ENCODE peak calls at places on chromosomes 11 and 22, in six cellular contexts. A is body of pancreas, F is A673, Y is K562, X is HCT116, N is OCI-LY7. B is an unnamed sample. For H3K4me1, the result is how much of the 10 kb centered on the place peaks cover.

GRCh38 chr11:90911192-90911591 is 688.3 kb upstream of the CHORDC1 start:
- DNase-seq in A (no peak), F (no peak), Y (no peak), X (no peak), N (no peak), B (no peak)

GRCh38 chr22:38740116-38740723 is 15.6 kb downstream of the SUN2 start:
- DNase-seq in A (no peak), F (no peak), Y (no peak), X (no peak), N (no peak), B (no peak)

GRCh38 chr11:118437736-118438125 is 1.4 kb downstream of the KMT2A start:
- DNase-seq in A (peak), F (peak), Y (peak), X (no peak), N (peak), B (no peak)

GRCh38 chr22:39625554-39626537 is 55.3 kb downstream of the CACNA1I start:
- DNase-seq in A (no peak), F (no peak), Y (peak), X (no peak), N (no peak), B (no peak)

GRCh38 chr22:33650244-33650643 is 270.0 kb downstream of the LARGE1 start:
- DNase-seq in A (no peak), F (no peak), Y (no peak), X (no peak), N (no peak), B (no peak)

GRCh38 chr11:3665336-3666022 is 5.7 kb downstream of the CHRNA10 start:
- DNase-seq in A (no peak), F (no peak), Y (no peak), X (no peak), N (no peak), B (no peak)

GRCh38 chr11:70398834-70399680 is 728 bp downstream of the CTTN start:
- DNase-seq in A (peak), F (no peak), Y (no peak), X (no peak), N (peak), B (no peak)

GRCh38 chr11:92227233-92227593 is 2.6 kb downstream of the FAT3 start:
- DNase-seq in A (no peak), F (peak), Y (no peak), X (no peak), N (no peak), B (no peak)

GRCh38 chr11:3000032-3000961 is 8.2 kb upstream of the NAP1L4 start:
- DNase-seq in A (peak), F (peak), Y (no peak), X (no peak), N (no peak), B (no peak)

GRCh38 chr11:134126197-134126822 is 57.4 kb downstream of the JAM3 start:
- DNase-seq in A (no peak), F (no peak), Y (no peak), X (no peak), N (no peak), B (no peak)

GRCh38 chr11:104570088-104570701 is 328.1 kb downstream of the CASP12 start:
- DNase-seq in A (no peak), F (no peak), Y (no peak), X (no peak), N (no peak), B (no peak)

GRCh38 chr11:127411283-127411682 is 410.7 kb upstream of the KIRREL3 start:
- DNase-seq in A (no peak), F (no peak), Y (no peak), X (no peak), N (no peak), B (no peak)

GRCh38 chr11:37786214-37786755 is 1188.2 kb upstream of the RAG2 start:
- DNase-seq in A (no peak), F (no peak), Y (no peak), X (no peak), N (no peak), B (no peak)

GRCh38 chr11:18739684-18740083 is 13.7 kb upstream of the IGSF22 start:
- DNase-seq in A (no peak), F (no peak), Y (peak), X (no peak), N (no peak), B (no peak)

GRCh38 chr11:121153472-121153871 is 52.4 kb downstream of the TECTA start:
- DNase-seq in A (no peak), F (no peak), Y (no peak), X (no peak), N (no peak), B (no peak)

GRCh38 chr11:83680351-83680750 is 394.2 kb upstream of the CCDC90B start:
- DNase-seq in A (no peak), F (peak), Y (no peak), X (no peak), N (no peak), B (no peak)

GRCh38 chr11:120061036-120061760 is 76.7 kb downstream of the TRIM29 start:
- DNase-seq in A (no peak), F (no peak), Y (no peak), X (no peak), N (no peak), B (no peak)

DNA sequence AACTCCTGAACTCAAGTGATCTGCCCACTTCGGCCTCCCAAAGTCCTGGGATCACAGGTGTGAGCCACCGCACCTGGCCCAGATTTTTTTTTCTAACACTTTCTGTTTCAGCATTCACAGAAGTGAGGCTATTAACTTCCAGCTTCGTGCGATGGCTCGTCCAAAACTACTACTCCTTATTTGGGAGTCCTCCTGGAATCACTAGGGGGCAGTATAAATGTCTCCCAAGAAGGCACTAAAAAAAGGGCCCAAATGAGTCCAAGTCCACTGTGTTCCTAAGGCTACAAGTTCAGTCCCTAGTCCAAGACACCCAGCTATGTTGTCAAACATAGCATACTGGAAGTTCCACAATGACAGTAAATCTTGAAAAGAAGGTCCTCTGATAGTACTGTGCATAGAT is 63.2 kb upstream of the BIRC3 start:
- DNase-seq in A (no peak), F (peak), Y (peak), X (peak), N (peak), B (no peak)
- TF ChIP-seq CTCF in A (peak), F (peak), Y (peak), X (peak), N (peak), B (no peak)

DNA sequence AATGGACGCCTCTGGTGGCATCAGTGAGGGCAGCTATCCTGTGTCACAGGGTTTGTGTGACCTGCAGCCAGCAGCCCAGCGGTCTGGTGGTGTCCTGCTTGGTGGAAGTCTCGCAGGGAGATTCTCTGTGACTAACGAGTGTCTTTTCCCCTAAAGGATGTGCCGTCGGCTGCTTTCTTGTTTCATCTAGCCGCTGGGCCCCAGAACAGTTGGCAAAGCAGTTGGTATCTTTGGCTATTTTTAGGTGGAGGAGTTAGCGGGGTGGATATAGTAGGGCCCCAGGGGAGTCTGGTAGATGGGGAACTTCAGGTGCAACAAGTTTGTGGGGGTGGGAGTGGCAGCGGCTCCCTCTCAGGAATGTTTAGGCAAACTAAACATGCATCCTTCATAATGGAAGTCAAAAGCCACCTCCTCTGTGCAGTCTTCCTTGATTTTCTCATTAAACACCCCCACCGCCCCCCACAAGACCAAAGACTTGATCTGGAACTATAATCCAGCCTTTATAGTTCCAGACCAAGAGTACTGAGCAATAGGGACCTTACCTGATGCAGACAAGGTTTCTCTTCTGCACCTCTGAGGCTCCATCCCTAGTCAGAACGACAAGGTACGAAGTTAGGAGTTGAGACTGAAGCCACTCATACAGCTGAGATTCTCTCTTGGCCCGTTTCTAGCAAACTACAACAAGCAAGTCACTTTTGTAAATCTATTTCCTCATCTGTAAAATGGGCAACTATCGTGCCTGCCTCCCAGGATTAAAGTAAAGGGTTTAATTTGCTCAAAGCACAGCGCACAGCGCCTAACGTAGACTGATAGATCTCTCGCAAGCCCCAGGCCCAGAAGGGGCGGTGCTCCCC is 1.1 kb upstream of the PELI3 start:
- DNase-seq in A (no peak), F (no peak), Y (no peak), X (no peak), N (peak), B (no peak)
- H3K4me1 ChIP-seq in A (under half), F (under half), Y (under half), X (under half), N (under half), B (under half)

GRCh38 chr11:132024587-132025295 is 654.3 kb downstream of the NTM start:
- DNase-seq in A (no peak), F (no peak), Y (no peak), X (no peak), N (no peak), B (no peak)

GRCh38 chr11:132030896-132031295 is 660.5 kb downstream of the NTM start:
- DNase-seq in A (no peak), F (no peak), Y (no peak), X (no peak), N (no peak), B (no peak)

GRCh38 chr11:132026746-132027145 is 656.3 kb downstream of the NTM start:
- DNase-seq in A (no peak), F (peak), Y (no peak), X (no peak), N (no peak), B (no peak)

GRCh38 chr11:132032555-132032954 is 662.1 kb downstream of the NTM start:
- DNase-seq in A (no peak), F (no peak), Y (no peak), X (no peak), N (no peak), B (no peak)

DNA sequence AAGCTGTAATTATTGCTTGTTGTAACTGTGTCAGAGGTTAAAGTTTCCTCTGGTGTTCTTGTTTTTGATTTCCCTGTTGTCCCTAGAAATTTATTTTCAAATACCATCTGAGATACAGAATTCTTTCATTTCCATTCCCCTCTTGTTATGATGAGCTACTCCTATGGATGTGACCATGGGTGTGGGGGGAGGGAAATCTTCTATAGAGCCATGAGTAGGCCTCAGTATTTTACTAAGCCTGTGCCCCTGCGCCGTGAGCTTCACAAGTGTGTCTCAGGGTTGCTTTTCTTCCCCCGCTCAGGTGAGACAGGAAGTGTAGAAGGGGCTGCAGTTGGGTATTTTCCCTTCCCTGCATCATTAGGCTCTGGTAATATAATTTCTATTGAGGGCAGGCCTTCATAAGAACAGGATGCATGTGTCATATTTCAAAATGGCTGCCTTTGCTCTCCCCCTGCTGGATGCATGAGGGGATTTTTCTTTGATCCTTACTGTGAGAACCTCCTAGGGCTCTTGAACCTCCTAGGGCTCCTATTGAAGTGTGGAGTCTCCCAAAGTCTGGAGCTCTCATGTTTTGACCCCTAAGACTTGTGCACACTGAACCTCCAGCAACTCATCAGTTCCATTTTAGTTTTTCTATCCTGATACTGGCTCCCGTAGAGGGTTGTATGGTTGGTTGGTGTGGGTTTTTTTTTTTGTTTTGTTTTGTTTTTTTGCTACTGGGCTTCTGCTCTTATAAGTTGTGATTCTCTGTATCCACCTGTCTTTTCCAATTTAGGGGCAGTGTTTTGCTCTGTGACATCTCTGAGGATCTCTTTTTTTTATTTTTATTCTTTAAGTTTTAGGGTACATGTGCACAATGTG is 658.2 kb downstream of the NTM start:
- DNase-seq in A (peak), F (peak), Y (peak), X (no peak), N (peak), B (no peak)
- TF ChIP-seq CTCF in A (peak), F (peak), Y (peak), X (peak), N (peak), B (no peak)

DNA sequence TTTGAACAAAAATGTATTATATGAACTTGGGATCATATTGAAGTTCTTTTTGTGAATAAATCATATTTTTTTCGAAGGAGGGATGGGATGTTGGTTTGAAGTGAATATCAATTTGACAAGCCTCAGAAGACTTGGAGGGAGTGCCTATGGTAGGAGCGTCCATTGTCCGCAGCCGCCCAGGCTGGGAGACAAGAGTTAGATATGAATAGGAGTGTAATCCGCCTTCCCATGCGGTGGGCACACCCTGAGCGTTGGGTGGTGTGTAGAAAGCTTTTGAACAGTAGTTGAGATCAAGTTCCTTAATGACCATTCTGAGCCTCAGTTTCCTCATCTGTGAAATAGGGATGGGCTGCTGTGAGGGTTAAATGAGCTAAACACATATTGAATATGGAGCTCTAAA is 7.0 kb downstream of the CD82 start:
- DNase-seq in A (no peak), F (no peak), Y (no peak), X (no peak), N (no peak), B (no peak)
- H3K4me1 ChIP-seq in A (under half), F (under half), Y (under half), X (under half), N (under half), B (under half)

DNA sequence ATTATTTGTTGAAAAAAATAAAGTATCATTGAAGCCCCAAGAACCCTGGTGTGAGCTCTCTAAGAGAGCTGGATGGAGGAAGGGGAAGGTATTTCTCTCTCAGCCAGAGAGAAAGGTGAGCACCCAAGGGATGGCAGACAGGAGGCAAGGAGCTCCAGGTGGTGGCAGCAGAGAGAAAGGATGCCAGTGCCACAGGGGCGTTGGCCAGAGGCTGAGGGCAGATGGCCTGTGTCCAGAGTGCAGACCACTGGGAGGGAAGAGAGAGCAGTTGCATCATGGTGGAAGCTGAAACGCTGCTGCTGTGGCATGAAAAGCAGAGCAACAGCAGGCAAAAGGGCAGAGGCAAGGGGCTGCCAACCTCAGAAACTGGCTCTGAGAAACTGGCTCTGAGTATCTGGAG is 8.5 kb downstream of the SPON1 start:
- DNase-seq in A (peak), F (no peak), Y (no peak), X (peak), N (peak), B (no peak)
- TF ChIP-seq CTCF in A (no peak), F (peak), Y (peak), X (peak), N (peak), B (no peak)